ENCODE peak calls at places on chromosomes 5 and 9, in four cellular contexts. V is cardiac septum, X is GM12892, Z is head of caudate nucleus. C is an unnamed sample.

GRCh38 chr5:175658299-175659145 is 651 bp downstream of the HRH2 start:
- DNase-seq in V (no peak), X (no peak), Z (no peak), C (no peak)

GRCh38 chr9:136122425-136123383 is 4.0 kb upstream of the TMEM250 start:
- DNase-seq in V (peak), X (peak), Z (peak), C (peak)

GRCh38 chr5:452856-453710 is 10.1 kb downstream of the EXOC3 start:
- DNase-seq in V (peak), X (no peak), Z (no peak), C (peak)

GRCh38 chr5:132056610-132057497 is 3.6 kb upstream of the IL3 start:
- DNase-seq in V (peak), X (peak), Z (peak), C (peak)

GRCh38 chr9:27519466-27520465 is 4.3 kb upstream of the IFNK start:
- DNase-seq in V (no peak), X (no peak), Z (no peak), C (no peak)

GRCh38 chr9:16866542-16866941 is 3.9 kb downstream of the BNC2 start:
- DNase-seq in V (no peak), X (no peak), Z (no peak), C (no peak)

GRCh38 chr9:123654647-123655637 is 275.0 kb downstream of the DENND1A start:
- DNase-seq in V (no peak), X (no peak), Z (no peak), C (no peak)

GRCh38 chr5:98173334-98173733 is 600.1 kb upstream of the RGMB start:
- DNase-seq in V (no peak), X (no peak), Z (no peak), C (no peak)

GRCh38 chr5:67773439-67773988 is 442.0 kb upstream of the PIK3R1 start:
- DNase-seq in V (no peak), X (no peak), Z (peak), C (peak)

GRCh38 chr5:55004728-55005127 is 19.3 kb upstream of the GZMK start:
- DNase-seq in V (no peak), X (no peak), Z (no peak), C (no peak)

GRCh38 chr5:139671096-139671841 is 23.1 kb downstream of the CXXC5 start:
- DNase-seq in V (no peak), X (peak), Z (peak), C (no peak)

GRCh38 chr9:20623021-20623747 is 885 bp upstream of the MLLT3 start:
- DNase-seq in V (peak), X (no peak), Z (peak), C (peak)

GRCh38 chr5:98906756-98907355 is 22.0 kb downstream of the CHD1 start:
- DNase-seq in V (no peak), X (no peak), Z (no peak), C (no peak)

GRCh38 chr9:134136117-134136996 is 475 bp downstream of the WDR5 start:
- DNase-seq in V (no peak), X (peak), Z (no peak), C (no peak)

GRCh38 chr5:125065114-125065513 is 318.7 kb upstream of the ZNF608 start:
- DNase-seq in V (no peak), X (no peak), Z (no peak), C (no peak)

GRCh38 chr9:27162045-27162444 is 53.0 kb downstream of the TEK start:
- DNase-seq in V (no peak), X (no peak), Z (no peak), C (no peak)

GRCh38 chr9:101485873-101486692 is 47.6 kb upstream of the RNF20 start:
- DNase-seq in V (no peak), X (no peak), Z (peak), C (no peak)

GRCh38 chr5:115895821-115896220 is 54.1 kb downstream of the AP3S1 start:
- DNase-seq in V (no peak), X (no peak), Z (no peak), C (no peak)

GRCh38 chr5:179242676-179243075 is 102.6 kb downstream of the ADAMTS2 start:
- DNase-seq in V (peak), X (no peak), Z (no peak), C (peak)